ENCODE peak calls at places on chromosome 2, in six cellular contexts. U, W, Q, F, S and Z are unnamed samples.

GRCh38 chr2:29014331-29014730 is 33.2 kb downstream of the TOGARAM2 start:
- DNase-seq in U (no peak), W (no peak), Q (no peak), F (no peak), S (no peak), Z (no peak)

GRCh38 chr2:238102865-238103264 is 2.7 kb downstream of the ESPNL start:
- DNase-seq in U (no peak), W (no peak), Q (no peak), F (no peak), S (no peak), Z (no peak)

GRCh38 chr2:48278590-48278989 is 251.4 kb upstream of the STON1 start:
- DNase-seq in U (no peak), W (no peak), Q (peak; percentile 2), F (no peak), S (no peak), Z (no peak)

GRCh38 chr2:127047716-127048617 is 59.0 kb downstream of the BIN1 start:
- DNase-seq in U (no peak), W (no peak), Q (no peak), F (no peak), S (no peak), Z (no peak)

GRCh38 chr2:88329815-88330603 is 122.5 kb downstream of the FOXI3 start:
- DNase-seq in U (no peak), W (no peak), Q (no peak), F (no peak), S (no peak), Z (no peak)

GRCh38 chr2:80496770-80497169 is 192.2 kb upstream of the LRRTM1 start:
- DNase-seq in U (peak; percentile 30), W (no peak), Q (peak; percentile 72), F (peak; percentile 44), S (no peak), Z (peak; percentile 42)

GRCh38 chr2:139175510-139175909 is 395.3 kb upstream of the NXPH2 start:
- DNase-seq in U (no peak), W (no peak), Q (no peak), F (no peak), S (no peak), Z (no peak)

GRCh38 chr2:30315391-30316055 is 84.2 kb downstream of the LBH start:
- DNase-seq in U (no peak), W (no peak), Q (no peak), F (no peak), S (no peak), Z (no peak)

GRCh38 chr2:181886192-181886591 is 5.3 kb upstream of the ITPRID2 start:
- DNase-seq in U (no peak), W (no peak), Q (no peak), F (no peak), S (no peak), Z (no peak)

GRCh38 chr2:19643117-19643518 is 258.7 kb downstream of the TTC32 start:
- DNase-seq in U (no peak), W (no peak), Q (no peak), F (no peak), S (no peak), Z (no peak)

GRCh38 chr2:1744446-1745170 is at the start of gene PXDN:
- DNase-seq in U (no peak), W (no peak), Q (no peak), F (peak; percentile 80), S (peak; percentile 13), Z (no peak)

GRCh38 chr2:222783592-222783991 is 77.2 kb upstream of the ACSL3 start:
- DNase-seq in U (no peak), W (no peak), Q (no peak), F (no peak), S (no peak), Z (no peak)

GRCh38 chr2:235283246-235283645 is 210.6 kb upstream of the AGAP1 start:
- DNase-seq in U (no peak), W (no peak), Q (peak; percentile 23), F (no peak), S (no peak), Z (no peak)

GRCh38 chr2:68696554-68696953 is 38.1 kb upstream of the ARHGAP25 start:
- DNase-seq in U (no peak), W (no peak), Q (no peak), F (no peak), S (no peak), Z (no peak)

GRCh38 chr2:112876971-112877361 is 34.0 kb upstream of the IL37 start:
- DNase-seq in U (no peak), W (no peak), Q (no peak), F (no peak), S (no peak), Z (no peak)

GRCh38 chr2:134705861-134706586 is 12.8 kb downstream of the TMEM163 start:
- DNase-seq in U (no peak), W (no peak), Q (no peak), F (no peak), S (no peak), Z (no peak)

GRCh38 chr2:124325667-124326425 is 300.8 kb downstream of the CNTNAP5 start:
- DNase-seq in U (no peak), W (no peak), Q (no peak), F (peak; percentile 10), S (no peak), Z (no peak)

GRCh38 chr2:47076586-47077441 is 78.3 kb downstream of the STPG4 start:
- DNase-seq in U (peak; percentile 97), W (no peak), Q (peak; percentile 90), F (peak; percentile 94), S (no peak), Z (peak; percentile 61)

GRCh38 chr2:146879882-146880281 is 964.9 kb upstream of the ACVR2A start:
- DNase-seq in U (no peak), W (no peak), Q (no peak), F (no peak), S (no peak), Z (no peak)

GRCh38 chr2:222303828-222304736 is 5.3 kb upstream of the PAX3 start:
- DNase-seq in U (no peak), W (no peak), Q (no peak), F (no peak), S (no peak), Z (no peak)

GRCh38 chr2:172339431-172340010 is 87.9 kb upstream of the ITGA6 start:
- DNase-seq in U (no peak), W (no peak), Q (no peak), F (no peak), S (no peak), Z (no peak)

GRCh38 chr2:9782197-9782719 is 61.0 kb upstream of the TAF1B start:
- DNase-seq in U (no peak), W (peak; percentile 52), Q (no peak), F (no peak), S (peak; percentile 19), Z (no peak)

GRCh38 chr2:94956797-94957391 is 68.6 kb upstream of the MAL start:
- DNase-seq in U (peak; percentile 33), W (peak; percentile 22), Q (peak; percentile 13), F (peak; percentile 44), S (no peak), Z (no peak)

GRCh38 chr2:9310827-9311226 is 104.2 kb downstream of the ASAP2 start:
- DNase-seq in U (no peak), W (no peak), Q (peak; percentile 12), F (no peak), S (no peak), Z (no peak)

GRCh38 chr2:68740184-68740914 is 5.7 kb downstream of the ARHGAP25 start:
- DNase-seq in U (no peak), W (no peak), Q (no peak), F (peak; percentile 56), S (no peak), Z (no peak)

GRCh38 chr2:46827274-46827930 is 88.2 kb downstream of the MCFD2 start:
- DNase-seq in U (no peak), W (no peak), Q (peak; percentile 64), F (no peak), S (no peak), Z (no peak)

GRCh38 chr2:210199186-210199765 is 26.0 kb downstream of the ACADL start:
- DNase-seq in U (no peak), W (no peak), Q (peak; percentile 17), F (peak; percentile 43), S (no peak), Z (peak; percentile 18)

GRCh38 chr2:205769494-205769848 is 87.2 kb downstream of the NRP2 start:
- DNase-seq in U (no peak), W (no peak), Q (peak; percentile 43), F (peak; percentile 74), S (no peak), Z (peak; percentile 52)

GRCh38 chr2:199019898-199020507 is 437.7 kb downstream of the SATB2 start:
- DNase-seq in U (peak; percentile 4), W (no peak), Q (peak; percentile 27), F (peak; percentile 10), S (no peak), Z (peak; percentile 23)

GRCh38 chr2:68251855-68252406 is 401 bp downstream of the PPP3R1 start:
- DNase-seq in U (peak; percentile 15), W (peak; percentile 28), Q (no peak), F (no peak), S (peak; percentile 25), Z (no peak)

GRCh38 chr2:45028276-45028675 is 19.0 kb upstream of the SIX2 start:
- DNase-seq in U (no peak), W (no peak), Q (no peak), F (peak; percentile 58), S (no peak), Z (no peak)

GRCh38 chr2:10161206-10161931 is 38.8 kb downstream of the RRM2 start:
- DNase-seq in U (no peak), W (no peak), Q (no peak), F (peak; percentile 32), S (no peak), Z (no peak)